ENCODE peak calls at places on chromosomes 13 and 19, in eight cellular contexts. V, R, H, N, K, P, Z and M are unnamed samples.

GRCh38 chr13:39405596-39405995 is 197.4 kb downstream of the LHFPL6 start:
- DNase-seq in V (no peak), R (no peak), H (no peak), N (no peak), K (no peak), P (no peak), Z (no peak), M (no peak)

GRCh38 chr19:7149956-7150705 is 80.6 kb downstream of the ZNF557 start:
- DNase-seq in V (peak), R (no peak), H (no peak), N (no peak), K (no peak), P (no peak), Z (no peak), M (no peak)

GRCh38 chr19:524062-524674 is 7.4 kb upstream of the CDC34 start:
- DNase-seq in V (no peak), R (no peak), H (no peak), N (no peak), K (no peak), P (no peak), Z (no peak), M (peak)

GRCh38 chr19:44943801-44944249 is 1.8 kb downstream of the APOC4 start:
- DNase-seq in V (no peak), R (no peak), H (peak), N (no peak), K (no peak), P (no peak), Z (no peak), M (no peak)

GRCh38 chr13:99778500-99778899 is 193.1 kb downstream of the ZIC5 start:
- DNase-seq in V (no peak), R (no peak), H (no peak), N (no peak), K (no peak), P (no peak), Z (no peak), M (no peak)

GRCh38 chr13:18212873-18213272 is 968.8 kb downstream of the TUBA3C start:
- DNase-seq in V (peak), R (no peak), H (peak), N (peak), K (no peak), P (no peak), Z (no peak), M (no peak)

GRCh38 chr19:10789876-10790275 is 46.1 kb downstream of the TMED1 start:
- DNase-seq in V (no peak), R (no peak), H (no peak), N (no peak), K (no peak), P (no peak), Z (no peak), M (no peak)

GRCh38 chr19:3494051-3494450 is 6.4 kb downstream of the DOHH start:
- DNase-seq in V (peak), R (peak), H (no peak), N (no peak), K (no peak), P (no peak), Z (peak), M (no peak)

GRCh38 chr13:78147905-78148304 is 229.3 kb upstream of the EDNRB start:
- DNase-seq in V (no peak), R (peak), H (no peak), N (no peak), K (no peak), P (no peak), Z (no peak), M (peak)

GRCh38 chr19:32532233-32532632 is 48.8 kb upstream of the PDCD5 start:
- DNase-seq in V (no peak), R (no peak), H (no peak), N (no peak), K (no peak), P (no peak), Z (no peak), M (no peak)

GRCh38 chr13:113063091-113063491 is 42.5 kb upstream of the F7 start:
- DNase-seq in V (no peak), R (no peak), H (no peak), N (peak), K (no peak), P (no peak), Z (no peak), M (no peak)

GRCh38 chr19:50514346-50515167 is 844 bp upstream of the ASPDH start:
- DNase-seq in V (no peak), R (no peak), H (no peak), N (no peak), K (peak), P (no peak), Z (no peak), M (no peak)

GRCh38 chr19:28468701-28469459 is 744.1 kb downstream of the UQCRFS1 start:
- DNase-seq in V (peak), R (no peak), H (no peak), N (no peak), K (no peak), P (no peak), Z (no peak), M (peak)

GRCh38 chr19:55032170-55032569 is 5.9 kb downstream of the GP6 start:
- DNase-seq in V (no peak), R (no peak), H (no peak), N (no peak), K (no peak), P (no peak), Z (no peak), M (no peak)

GRCh38 chr13:114027826-114028225 is 54.0 kb upstream of the C13orf46 start:
- DNase-seq in V (no peak), R (no peak), H (no peak), N (no peak), K (no peak), P (no peak), Z (no peak), M (no peak)

GRCh38 chr13:48801255-48801654 is 147.5 kb downstream of the CYSLTR2 start:
- DNase-seq in V (no peak), R (no peak), H (no peak), N (no peak), K (no peak), P (no peak), Z (no peak), M (peak)

GRCh38 chr19:16385296-16385695 is 60.7 kb downstream of the KLF2 start:
- DNase-seq in V (no peak), R (no peak), H (no peak), N (no peak), K (peak), P (no peak), Z (no peak), M (no peak)

GRCh38 chr13:110509478-110509926 is 52.0 kb downstream of the RAB20 start:
- DNase-seq in V (no peak), R (no peak), H (no peak), N (no peak), K (no peak), P (no peak), Z (no peak), M (no peak)

GRCh38 chr19:45079063-45079910 is at the start of gene GEMIN7:
- DNase-seq in V (peak), R (peak), H (peak), N (no peak), K (peak), P (no peak), Z (peak), M (peak)

GRCh38 chr13:33015791-33016323 is 366 bp upstream of the KL start:
- DNase-seq in V (peak), R (no peak), H (no peak), N (no peak), K (peak), P (no peak), Z (no peak), M (no peak)

GRCh38 chr19:53019684-53020083 is 6.0 kb downstream of the ERVV-1 start:
- DNase-seq in V (peak), R (no peak), H (no peak), N (no peak), K (no peak), P (peak), Z (no peak), M (no peak)

GRCh38 chr19:3606690-3607289 is at the start of gene TBXA2R:
- DNase-seq in V (peak), R (no peak), H (peak), N (no peak), K (peak), P (no peak), Z (peak), M (peak)

GRCh38 chr13:20231839-20232555 is at the start of gene GJB6:
- DNase-seq in V (peak), R (peak), H (no peak), N (no peak), K (no peak), P (peak), Z (no peak), M (no peak)

GRCh38 chr19:36030264-36031148 is 2.2 kb downstream of the CLIP3 start:
- DNase-seq in V (peak), R (no peak), H (no peak), N (no peak), K (no peak), P (no peak), Z (no peak), M (no peak)

GRCh38 chr13:47168086-47168485 is 271.2 kb upstream of the HTR2A start:
- DNase-seq in V (no peak), R (peak), H (no peak), N (no peak), K (no peak), P (no peak), Z (no peak), M (peak)

GRCh38 chr13:97276862-97277269 is 54.7 kb downstream of the MBNL2 start:
- DNase-seq in V (no peak), R (no peak), H (no peak), N (no peak), K (no peak), P (no peak), Z (no peak), M (no peak)

GRCh38 chr19:43674630-43674982 is 4.6 kb upstream of the PLAUR start:
- DNase-seq in V (no peak), R (no peak), H (no peak), N (no peak), K (no peak), P (no peak), Z (no peak), M (no peak)

GRCh38 chr13:38099751-38100150 is 230.2 kb upstream of the TRPC4 start:
- DNase-seq in V (no peak), R (no peak), H (no peak), N (no peak), K (no peak), P (no peak), Z (no peak), M (no peak)

DNA sequence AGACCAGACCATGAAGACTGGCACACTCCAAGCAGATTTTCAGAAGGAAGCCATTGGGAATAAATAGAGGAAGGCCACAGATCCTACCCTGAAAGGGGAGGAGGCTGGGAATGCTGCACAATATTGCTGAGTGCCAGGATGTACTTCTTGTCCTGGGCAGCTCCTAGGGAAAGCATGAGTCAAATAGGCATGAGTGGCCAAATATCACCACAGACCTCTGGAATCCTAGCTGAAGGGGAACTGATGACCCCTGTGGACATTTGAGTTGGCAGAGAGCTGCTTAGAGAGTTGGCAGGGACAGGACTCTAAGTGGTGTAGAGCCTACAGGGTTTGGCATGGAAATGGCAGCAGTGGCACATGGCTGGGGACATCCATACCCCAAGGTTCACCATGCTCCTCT is 234.3 kb upstream of the TRPC4 start:
- DNase-seq in V (no peak), R (no peak), H (no peak), N (no peak), K (no peak), P (no peak), Z (no peak), M (no peak)
- H3K27ac ChIP-seq in V (no peak), R (no peak), H (no peak), N (no peak), K (no peak), P (no peak), Z (no peak), M (no peak)

GRCh38 chr13:27619711-27620376 is 485 bp downstream of the LNX2 start:
- DNase-seq in V (peak), R (no peak), H (peak), N (no peak), K (no peak), P (no peak), Z (peak), M (peak)
- TF ChIP-seq CTCF in V (no peak), R (peak), H (peak), N (no peak), K (peak), P (no peak), Z (no peak), M (peak)

GRCh38 chr19:13082192-13083007 is 20.3 kb downstream of the LYL1 start:
- DNase-seq in V (peak), R (no peak), H (no peak), N (no peak), K (no peak), P (no peak), Z (peak), M (peak)
- H3K27ac ChIP-seq in V (no peak), R (peak), H (peak), N (no peak), K (peak), P (no peak), Z (no peak), M (no peak)

DNA sequence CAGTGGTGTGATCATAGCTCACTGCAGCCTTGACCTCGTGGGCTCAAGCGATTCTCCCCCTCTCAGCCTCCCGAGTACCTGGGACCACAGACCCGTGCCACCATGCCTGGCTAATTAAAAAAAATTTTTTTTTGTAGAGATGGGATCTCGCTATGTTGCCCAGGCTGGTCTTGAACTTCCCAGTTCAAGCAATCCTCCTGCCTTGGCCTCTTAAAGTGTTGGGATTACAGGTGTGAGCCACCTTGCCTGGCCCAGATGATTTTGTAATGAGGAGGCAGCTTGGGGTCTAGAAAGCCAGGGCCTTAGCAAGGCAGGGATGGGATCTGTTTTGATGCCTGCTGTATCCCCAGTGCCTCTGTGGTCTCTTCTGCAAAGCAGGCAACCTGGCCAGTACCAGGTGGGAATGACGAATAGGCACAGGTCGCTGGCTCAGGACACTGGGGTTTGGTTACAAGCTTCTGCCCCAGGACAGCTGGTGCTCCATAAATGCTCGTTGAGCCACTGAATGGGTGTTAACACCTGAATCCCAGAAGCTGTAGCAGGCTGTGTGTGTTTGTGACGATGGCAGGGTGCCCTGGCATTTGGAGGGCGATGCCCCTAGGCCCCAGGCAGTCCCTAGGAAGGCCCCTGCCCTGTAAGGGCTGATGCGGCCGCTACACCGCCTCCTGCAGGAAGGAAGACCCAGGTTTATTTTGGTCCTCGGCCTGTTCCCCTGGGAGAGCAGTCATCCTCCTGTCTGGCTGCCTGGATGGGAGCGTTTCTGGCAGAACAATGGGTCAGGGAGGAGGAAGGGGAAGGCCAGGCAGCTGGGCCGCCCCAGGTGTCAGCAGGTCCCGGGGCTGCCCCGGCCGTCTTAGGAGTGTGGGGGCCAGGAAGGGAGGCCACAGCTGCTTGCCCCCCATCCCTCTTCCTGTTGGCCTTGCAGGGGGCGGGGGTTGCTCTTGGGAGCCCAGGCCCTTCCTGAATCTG is 8.6 kb downstream of the TNFAIP8L1 start:
- DNase-seq in V (peak), R (no peak), H (peak), N (no peak), K (peak), P (no peak), Z (no peak), M (peak)
- TF ChIP-seq CTCF in V (peak), R (no peak), H (no peak), N (no peak), K (no peak), P (peak), Z (no peak), M (peak)

GRCh38 chr13:27354379-27354778 is 70.0 kb upstream of the GTF3A start:
- DNase-seq in V (no peak), R (no peak), H (no peak), N (no peak), K (no peak), P (no peak), Z (no peak), M (peak)

GRCh38 chr13:27353166-27353583 is 71.2 kb upstream of the GTF3A start:
- DNase-seq in V (no peak), R (no peak), H (no peak), N (no peak), K (no peak), P (no peak), Z (no peak), M (peak)

GRCh38 chr13:27358420-27358819 is 66.0 kb upstream of the GTF3A start:
- DNase-seq in V (peak), R (no peak), H (no peak), N (no peak), K (no peak), P (no peak), Z (no peak), M (no peak)

GRCh38 chr13:27353653-27354052 is 70.8 kb upstream of the GTF3A start:
- DNase-seq in V (no peak), R (no peak), H (no peak), N (no peak), K (no peak), P (no peak), Z (no peak), M (no peak)

GRCh38 chr13:27355894-27356293 is 68.5 kb upstream of the GTF3A start:
- DNase-seq in V (peak), R (no peak), H (no peak), N (no peak), K (no peak), P (no peak), Z (no peak), M (no peak)
- H3K27ac ChIP-seq in V (no peak), R (no peak), H (no peak), N (no peak), K (no peak), P (no peak), Z (no peak), M (no peak)

GRCh38 chr19:58362272-58362994 is at the start of gene ZNF497:
- DNase-seq in V (peak), R (peak), H (peak), N (peak), K (peak), P (peak), Z (peak), M (peak)
- TF ChIP-seq CTCF in V (no peak), R (no peak), H (peak), N (no peak), K (peak), P (no peak), Z (no peak), M (no peak)